ENCODE peak calls at places on chromosome 2, in nine cellular contexts. B, U, A, M, I, S, J, R and C are unnamed samples.

GRCh38 chr2:181943411-181944124 is 42.1 kb upstream of the PPP1R1C start:
- DNase-seq in B (no peak), U (no peak), A (peak), M (no peak), I (no peak), S (no peak), J (no peak), R (no peak), C (no peak)

GRCh38 chr2:240250985-240251847 is 110.8 kb upstream of the OTOS start:
- DNase-seq in B (peak), U (no peak), A (peak), M (peak), I (peak), S (peak), J (peak), R (peak), C (peak)

GRCh38 chr2:106831241-106831640 is 54.7 kb downstream of the ST6GAL2 start:
- DNase-seq in B (no peak), U (no peak), A (no peak), M (no peak), I (peak), S (no peak), J (no peak), R (no peak), C (no peak)

GRCh38 chr2:180653481-180653880 is 326.9 kb upstream of the UBE2E3 start:
- DNase-seq in B (no peak), U (no peak), A (no peak), M (no peak), I (no peak), S (no peak), J (no peak), R (no peak), C (no peak)

GRCh38 chr2:229245013-229245412 is 26.1 kb downstream of the PID1 start:
- DNase-seq in B (no peak), U (no peak), A (no peak), M (no peak), I (no peak), S (no peak), J (no peak), R (no peak), C (no peak)

GRCh38 chr2:875687-876615 is 74.7 kb upstream of the SNTG2 start:
- DNase-seq in B (no peak), U (no peak), A (no peak), M (no peak), I (peak), S (no peak), J (no peak), R (no peak), C (no peak)

GRCh38 chr2:33444961-33445360 is 31.5 kb upstream of the RASGRP3 start:
- DNase-seq in B (no peak), U (no peak), A (no peak), M (no peak), I (no peak), S (no peak), J (no peak), R (no peak), C (no peak)

GRCh38 chr2:181752301-181752700 is 72.0 kb upstream of the NEUROD1 start:
- DNase-seq in B (no peak), U (no peak), A (peak), M (no peak), I (no peak), S (no peak), J (no peak), R (no peak), C (no peak)

GRCh38 chr2:241224851-241225438 is 36.5 kb downstream of the ANO7 start:
- DNase-seq in B (no peak), U (no peak), A (no peak), M (no peak), I (no peak), S (no peak), J (no peak), R (peak), C (no peak)

GRCh38 chr2:240793313-240794177 is 26.5 kb downstream of the KIF1A start:
- DNase-seq in B (no peak), U (no peak), A (no peak), M (peak), I (no peak), S (no peak), J (no peak), R (peak), C (no peak)

GRCh38 chr2:40434638-40435296 is 17.1 kb downstream of the SLC8A1 start:
- DNase-seq in B (no peak), U (no peak), A (peak), M (peak), I (no peak), S (peak), J (no peak), R (no peak), C (peak)

GRCh38 chr2:43609304-43609883 is 13.6 kb upstream of the THADA start:
- DNase-seq in B (no peak), U (no peak), A (peak), M (peak), I (no peak), S (peak), J (no peak), R (no peak), C (no peak)

GRCh38 chr2:216827073-216827725 is 32.7 kb downstream of the TNP1 start:
- DNase-seq in B (no peak), U (no peak), A (no peak), M (peak), I (no peak), S (no peak), J (no peak), R (no peak), C (no peak)

GRCh38 chr2:240350696-240351087 is 84.8 kb upstream of the GPC1 start:
- DNase-seq in B (no peak), U (no peak), A (no peak), M (no peak), I (no peak), S (no peak), J (peak), R (no peak), C (no peak)

GRCh38 chr2:190159453-190159852 is 96.9 kb upstream of the MSTN start:
- DNase-seq in B (no peak), U (no peak), A (no peak), M (no peak), I (no peak), S (no peak), J (no peak), R (no peak), C (no peak)

GRCh38 chr2:117794668-117795067 is 19.8 kb upstream of the DDX18 start:
- DNase-seq in B (no peak), U (no peak), A (no peak), M (no peak), I (no peak), S (no peak), J (no peak), R (no peak), C (no peak)

GRCh38 chr2:130393318-130393910 is 37.6 kb downstream of the PTPN18 start:
- DNase-seq in B (peak), U (no peak), A (peak), M (peak), I (peak), S (no peak), J (no peak), R (no peak), C (no peak)

GRCh38 chr2:168210898-168211570 is 36.4 kb downstream of the STK39 start:
- DNase-seq in B (peak), U (no peak), A (peak), M (no peak), I (no peak), S (no peak), J (no peak), R (no peak), C (no peak)

GRCh38 chr2:10328667-10329583 is 26.2 kb downstream of the HPCAL1 start:
- DNase-seq in B (no peak), U (no peak), A (no peak), M (no peak), I (no peak), S (no peak), J (no peak), R (no peak), C (no peak)

GRCh38 chr2:74849228-74849892 is 15.4 kb downstream of the HK2 start:
- DNase-seq in B (no peak), U (peak), A (peak), M (peak), I (no peak), S (peak), J (no peak), R (peak), C (no peak)

GRCh38 chr2:41932241-41933034 is 115.4 kb upstream of the PKDCC start:
- DNase-seq in B (no peak), U (no peak), A (no peak), M (no peak), I (peak), S (no peak), J (no peak), R (peak), C (peak)

GRCh38 chr2:77001895-77002294 is 520.3 kb downstream of the LRRTM4 start:
- DNase-seq in B (no peak), U (no peak), A (no peak), M (no peak), I (no peak), S (no peak), J (no peak), R (no peak), C (no peak)

GRCh38 chr2:49714433-49714832 is 560.1 kb upstream of the FSHR start:
- DNase-seq in B (no peak), U (no peak), A (no peak), M (no peak), I (no peak), S (no peak), J (no peak), R (no peak), C (no peak)

GRCh38 chr2:191866675-191867506 is 20.0 kb upstream of the CAVIN2 start:
- DNase-seq in B (no peak), U (no peak), A (peak), M (peak), I (no peak), S (peak), J (no peak), R (no peak), C (no peak)